ENCODE peak calls at places on chromosomes 11 and 22, in four cellular contexts. One of them, this sample, is unnamed.
A peak's percentile ranks its signal among the peaks of the same experiment; 100 is the strongest.

GRCh38 chr11:93844568-93844967 is 5.8 kb downstream of the VSTM5 start:
- DNase-seq in endothelial cell of umbilical vein: no peak
- DNase-seq in tibial nerve: no peak
- DNase-seq in fibroblast of lung: no peak
- DNase-seq in this sample: no peak

GRCh38 chr11:94150704-94151103 is 22.1 kb downstream of the PANX1 start:
- DNase-seq in fibroblast of lung: no peak
- DNase-seq in tibial nerve: no peak
- DNase-seq in endothelial cell of umbilical vein: no peak
- DNase-seq in this sample: no peak

GRCh38 chr22:49664371-49664881 is 163.2 kb downstream of the BRD1 start:
- DNase-seq in tibial nerve: no peak
- DNase-seq in fibroblast of lung: no peak
- DNase-seq in endothelial cell of umbilical vein: no peak
- DNase-seq in this sample: no peak

GRCh38 chr11:1304376-1304775 is 5.1 kb downstream of the TOLLIP start:
- DNase-seq in endothelial cell of umbilical vein: peak; percentile 44
- DNase-seq in tibial nerve: no peak
- DNase-seq in fibroblast of lung: peak; percentile 10
- DNase-seq in this sample: no peak

GRCh38 chr11:2304156-2305139 is 2.6 kb downstream of the TSPAN32 start:
- DNase-seq in endothelial cell of umbilical vein: no peak
- DNase-seq in fibroblast of lung: no peak
- DNase-seq in tibial nerve: no peak
- DNase-seq in this sample: no peak

GRCh38 chr22:26432619-26433311 is 3.7 kb downstream of the ASPHD2 start:
- DNase-seq in tibial nerve: no peak
- DNase-seq in fibroblast of lung: no peak
- DNase-seq in endothelial cell of umbilical vein: no peak
- DNase-seq in this sample: no peak

GRCh38 chr11:120908521-120909181 is 115.3 kb upstream of the TBCEL start:
- DNase-seq in tibial nerve: no peak
- DNase-seq in fibroblast of lung: peak; percentile 5
- DNase-seq in endothelial cell of umbilical vein: no peak
- DNase-seq in this sample: no peak

GRCh38 chr11:18367431-18367830 is 26.9 kb upstream of the LDHA start:
- DNase-seq in tibial nerve: no peak
- DNase-seq in endothelial cell of umbilical vein: no peak
- DNase-seq in fibroblast of lung: no peak
- DNase-seq in this sample: no peak

GRCh38 chr11:88384004-88384677 is 46.6 kb upstream of the CTSC start:
- DNase-seq in endothelial cell of umbilical vein: peak; percentile 64
- DNase-seq in fibroblast of lung: peak; percentile 83
- DNase-seq in tibial nerve: no peak
- DNase-seq in this sample: peak; percentile 19

GRCh38 chr11:28482666-28483065 is 374.5 kb downstream of the METTL15 start:
- DNase-seq in endothelial cell of umbilical vein: no peak
- DNase-seq in fibroblast of lung: no peak
- DNase-seq in tibial nerve: no peak
- DNase-seq in this sample: no peak

DNA sequence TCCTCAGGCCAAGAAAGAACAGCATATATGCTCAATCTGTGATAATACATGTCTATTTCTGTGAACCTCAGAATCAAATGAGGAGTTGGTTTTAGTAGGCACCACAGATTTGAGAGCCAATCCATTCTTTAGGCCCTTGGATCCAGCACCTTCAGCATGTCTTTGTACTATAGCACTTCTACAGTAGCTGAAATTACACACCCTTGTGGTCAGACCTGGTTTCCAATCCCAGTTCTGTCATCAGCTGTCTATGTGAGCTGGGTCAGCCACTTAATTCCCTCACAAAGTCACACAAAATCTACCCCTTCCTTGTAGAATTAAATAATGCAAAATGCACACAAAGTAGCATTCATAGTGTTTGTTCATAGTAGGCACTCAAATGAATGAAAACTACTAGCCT is 381.3 kb upstream of the LARGE1 start:
- DNase-seq in tibial nerve: no peak
- DNase-seq in endothelial cell of umbilical vein: no peak
- DNase-seq in fibroblast of lung: no peak
- DNase-seq in this sample: no peak
- TF ChIP-seq CTCF in tibial nerve: no peak
- TF ChIP-seq CTCF in endothelial cell of umbilical vein: no peak
- TF ChIP-seq CTCF in fibroblast of lung: no peak
- TF ChIP-seq CTCF in this sample: no peak

GRCh38 chr11:75279273-75279672 is 38.7 kb downstream of the TPBGL start:
- DNase-seq in tibial nerve: no peak
- DNase-seq in fibroblast of lung: peak; percentile 39
- DNase-seq in endothelial cell of umbilical vein: no peak
- DNase-seq in this sample: no peak

GRCh38 chr11:75283391-75283931 is 42.9 kb downstream of the TPBGL start:
- DNase-seq in endothelial cell of umbilical vein: no peak
- DNase-seq in tibial nerve: no peak
- DNase-seq in fibroblast of lung: no peak
- DNase-seq in this sample: no peak

GRCh38 chr11:75280227-75280671 is 39.7 kb downstream of the TPBGL start:
- DNase-seq in endothelial cell of umbilical vein: peak; percentile 87
- DNase-seq in fibroblast of lung: peak; percentile 42
- DNase-seq in tibial nerve: peak; percentile 62
- DNase-seq in this sample: peak; percentile 60

GRCh38 chr11:75281469-75282095 is 41.0 kb downstream of the TPBGL start:
- DNase-seq in tibial nerve: no peak
- DNase-seq in endothelial cell of umbilical vein: no peak
- DNase-seq in fibroblast of lung: no peak
- DNase-seq in this sample: no peak

DNA sequence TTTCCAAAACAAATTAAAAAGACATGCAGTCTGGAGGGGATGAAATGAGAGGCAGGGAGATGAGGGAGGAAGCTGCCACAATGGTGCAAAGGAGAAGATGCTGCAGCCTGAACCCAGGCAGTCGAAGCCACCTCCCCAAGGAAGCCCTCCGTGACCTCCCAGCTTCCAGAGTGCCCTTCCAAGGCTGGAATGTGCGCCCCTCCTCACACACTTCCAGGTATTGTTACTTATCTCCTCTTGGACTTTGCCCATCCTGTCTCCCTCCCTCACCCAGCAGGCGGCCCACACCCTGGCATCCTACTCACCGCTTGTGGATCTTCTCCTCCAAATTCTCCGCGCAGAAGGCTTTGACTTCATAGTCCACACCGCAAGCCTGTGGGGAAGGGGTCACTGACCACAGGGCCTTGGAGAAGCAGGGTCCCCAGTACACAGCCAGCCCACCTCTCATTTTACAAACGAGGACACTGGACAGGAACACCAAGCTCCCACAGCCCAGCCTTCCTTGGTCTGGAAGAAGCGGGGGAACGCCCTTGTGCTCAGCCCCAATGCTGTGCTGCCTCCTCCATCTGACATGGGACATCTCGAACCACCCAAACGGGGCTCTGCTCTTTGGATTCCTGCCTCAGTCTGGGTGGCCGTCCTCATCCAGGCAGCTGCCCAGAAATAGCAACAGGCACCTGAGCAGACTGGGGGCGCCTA is 40.3 kb downstream of the TPBGL start:
- DNase-seq in endothelial cell of umbilical vein: peak; percentile 58
- DNase-seq in tibial nerve: no peak
- DNase-seq in fibroblast of lung: no peak
- DNase-seq in this sample: no peak
- H3K36me3 ChIP-seq in endothelial cell of umbilical vein: peaks cover 10% of the 10 kb centered on the region
- H3K36me3 ChIP-seq in tibial nerve: no peaks in the 10 kb centered on the region
- H3K36me3 ChIP-seq in fibroblast of lung: peaks cover 2% of the 10 kb centered on the region
- H3K36me3 ChIP-seq in this sample: no peaks in the 10 kb centered on the region

DNA sequence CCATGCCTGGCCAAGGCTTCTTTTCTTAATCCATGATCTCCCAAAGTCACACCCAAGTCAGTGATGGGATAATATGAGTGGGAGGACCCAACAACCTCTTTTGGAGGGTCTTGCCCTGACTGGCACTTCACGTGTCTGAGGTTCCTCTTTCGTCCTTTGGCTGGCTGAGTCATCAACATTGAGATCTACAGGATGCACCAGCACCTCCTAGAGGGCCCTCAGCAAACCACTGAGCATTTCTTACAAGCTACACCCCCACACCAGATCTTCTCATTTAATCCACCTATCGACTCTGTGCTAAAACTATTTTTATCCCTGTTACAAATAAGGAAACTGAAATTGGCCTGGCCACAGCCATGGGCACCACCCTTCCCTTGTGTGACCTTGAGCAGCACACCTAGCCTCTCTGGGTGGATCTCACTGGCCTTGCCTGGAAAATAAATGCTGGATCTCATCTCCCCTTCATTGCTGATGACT is 63.4 kb downstream of the FLI1 start:
- DNase-seq in tibial nerve: no peak
- DNase-seq in fibroblast of lung: peak; percentile 19
- DNase-seq in endothelial cell of umbilical vein: peak; percentile 75
- DNase-seq in this sample: peak; percentile 77
- H3K4me3 ChIP-seq in tibial nerve: no peak overlapping the region
- H3K4me3 ChIP-seq in fibroblast of lung: no peak overlapping the region
- H3K4me3 ChIP-seq in endothelial cell of umbilical vein: no peak overlapping the region
- H3K4me3 ChIP-seq in this sample: no peak overlapping the region

GRCh38 chr11:111603633-111604130 is 1.4 kb downstream of the SIK2 start:
- DNase-seq in tibial nerve: no peak
- DNase-seq in endothelial cell of umbilical vein: peak; percentile 49
- DNase-seq in fibroblast of lung: no peak
- DNase-seq in this sample: no peak

GRCh38 chr11:111602865-111603632 is 800 bp downstream of the SIK2 start:
- DNase-seq in endothelial cell of umbilical vein: no peak
- DNase-seq in fibroblast of lung: peak; percentile 63
- DNase-seq in tibial nerve: no peak
- DNase-seq in this sample: peak; percentile 33

GRCh38 chr11:111601636-111601978 is 642 bp upstream of the SIK2 start:
- DNase-seq in fibroblast of lung: no peak
- DNase-seq in tibial nerve: no peak
- DNase-seq in endothelial cell of umbilical vein: no peak
- DNase-seq in this sample: no peak

GRCh38 chr11:111604392-111605009 is 2.3 kb downstream of the SIK2 start:
- DNase-seq in fibroblast of lung: peak; percentile 33
- DNase-seq in endothelial cell of umbilical vein: peak; percentile 79
- DNase-seq in tibial nerve: no peak
- DNase-seq in this sample: peak; percentile 34

GRCh38 chr11:111601979-111602864 is at the start of gene SIK2:
- DNase-seq in tibial nerve: peak; percentile 89
- DNase-seq in fibroblast of lung: peak; percentile 94
- DNase-seq in endothelial cell of umbilical vein: peak; percentile 95
- DNase-seq in this sample: peak; percentile 87
- TF ChIP-seq CTCF in tibial nerve: peak; percentile 94
- TF ChIP-seq CTCF in fibroblast of lung: peak; percentile 80
- TF ChIP-seq CTCF in endothelial cell of umbilical vein: peak; percentile 88
- TF ChIP-seq CTCF in this sample: peak; percentile 89

GRCh38 chr22:27895600-27895999 is 23.5 kb downstream of the PITPNB start:
- DNase-seq in fibroblast of lung: no peak
- DNase-seq in endothelial cell of umbilical vein: no peak
- DNase-seq in tibial nerve: no peak
- DNase-seq in this sample: no peak

GRCh38 chr22:27888310-27888709 is 30.7 kb downstream of the PITPNB start:
- DNase-seq in tibial nerve: no peak
- DNase-seq in endothelial cell of umbilical vein: no peak
- DNase-seq in fibroblast of lung: no peak
- DNase-seq in this sample: no peak

GRCh38 chr22:27896251-27896650 is 22.8 kb downstream of the PITPNB start:
- DNase-seq in fibroblast of lung: no peak
- DNase-seq in endothelial cell of umbilical vein: no peak
- DNase-seq in tibial nerve: no peak
- DNase-seq in this sample: no peak

GRCh38 chr22:27892064-27892463 is 27.0 kb downstream of the PITPNB start:
- DNase-seq in tibial nerve: no peak
- DNase-seq in endothelial cell of umbilical vein: no peak
- DNase-seq in fibroblast of lung: no peak
- DNase-seq in this sample: no peak

DNA sequence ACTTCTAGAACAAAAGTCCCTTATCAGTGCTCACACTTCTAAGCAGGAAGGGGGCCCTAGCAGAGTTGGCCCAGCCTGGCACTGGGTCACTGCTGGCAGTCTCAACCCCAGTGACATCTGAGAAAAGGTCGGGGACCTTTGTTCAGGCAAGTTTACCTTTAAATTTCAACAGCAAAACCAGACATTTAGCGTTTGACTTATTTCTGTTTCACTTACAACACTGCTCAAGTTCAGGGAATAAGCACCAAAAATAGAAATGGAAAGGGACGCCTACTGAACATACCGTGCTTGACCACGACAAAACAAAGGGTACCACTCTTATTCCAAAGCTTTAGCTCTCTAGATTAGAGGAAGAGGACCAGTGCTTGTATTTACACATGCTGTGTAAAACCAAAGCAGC is 26.2 kb downstream of the PITPNB start:
- DNase-seq in tibial nerve: no peak
- DNase-seq in endothelial cell of umbilical vein: no peak
- DNase-seq in fibroblast of lung: no peak
- DNase-seq in this sample: no peak
- H3K36me3 ChIP-seq in tibial nerve: peaks cover 24% of the 10 kb centered on the region
- H3K36me3 ChIP-seq in endothelial cell of umbilical vein: peaks cover 34% of the 10 kb centered on the region
- H3K36me3 ChIP-seq in fibroblast of lung: peaks cover 13% of the 10 kb centered on the region
- H3K36me3 ChIP-seq in this sample: peaks cover 79% of the 10 kb centered on the region

GRCh38 chr11:128519353-128519752 is 68.0 kb downstream of the ETS1 start:
- DNase-seq in endothelial cell of umbilical vein: no peak
- DNase-seq in fibroblast of lung: no peak
- DNase-seq in tibial nerve: no peak
- DNase-seq in this sample: no peak

GRCh38 chr11:128518493-128519207 is 68.7 kb downstream of the ETS1 start:
- DNase-seq in tibial nerve: no peak
- DNase-seq in fibroblast of lung: peak; percentile 64
- DNase-seq in endothelial cell of umbilical vein: no peak
- DNase-seq in this sample: no peak

GRCh38 chr11:128520886-128521696 is 66.3 kb downstream of the ETS1 start:
- DNase-seq in tibial nerve: no peak
- DNase-seq in fibroblast of lung: no peak
- DNase-seq in endothelial cell of umbilical vein: no peak
- DNase-seq in this sample: no peak

GRCh38 chr11:128521697-128522062 is 65.7 kb downstream of the ETS1 start:
- DNase-seq in fibroblast of lung: peak; percentile 37
- DNase-seq in endothelial cell of umbilical vein: no peak
- DNase-seq in tibial nerve: no peak
- DNase-seq in this sample: no peak

DNA sequence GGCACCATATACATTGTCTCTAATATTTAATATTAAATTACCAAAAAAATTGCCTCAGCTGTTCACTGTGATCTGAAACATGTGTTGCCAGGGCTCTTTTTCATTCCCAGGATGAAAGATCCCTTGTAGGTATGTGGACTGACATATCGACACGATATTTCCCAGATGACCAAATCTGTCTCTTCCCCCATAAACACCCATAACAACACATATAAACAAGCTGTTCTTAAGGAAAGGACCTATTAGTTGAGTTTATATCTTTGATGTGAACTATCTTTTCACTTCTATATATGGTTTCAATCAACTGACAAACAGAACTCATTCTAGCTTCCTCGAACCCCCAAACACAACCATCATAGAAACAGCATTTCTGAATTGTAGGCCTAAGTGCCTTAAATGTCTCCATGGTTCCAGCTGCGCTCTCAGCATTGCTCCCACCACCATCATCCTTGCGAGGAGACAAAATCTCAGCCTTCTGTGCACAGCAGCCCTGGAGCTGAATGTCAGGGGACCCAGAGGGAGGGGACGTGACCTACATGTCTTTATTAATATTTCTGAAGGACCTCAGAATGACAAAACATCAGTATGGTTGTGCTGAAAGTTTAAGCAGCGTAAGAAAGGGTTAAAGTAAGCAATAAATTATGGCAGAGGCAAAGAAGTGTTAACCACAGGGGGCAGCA is 67.0 kb downstream of the ETS1 start:
- DNase-seq in fibroblast of lung: no peak
- DNase-seq in endothelial cell of umbilical vein: no peak
- DNase-seq in tibial nerve: no peak
- DNase-seq in this sample: no peak
- H3K4me3 ChIP-seq in fibroblast of lung: peak overlapping the region; percentile 95
- H3K4me3 ChIP-seq in endothelial cell of umbilical vein: peak overlapping the region; percentile 97
- H3K4me3 ChIP-seq in tibial nerve: peak overlapping the region; percentile 96
- H3K4me3 ChIP-seq in this sample: peak overlapping the region; percentile 89

GRCh38 chr11:65315204-65315865 is 669 bp downstream of the CDC42EP2 start:
- DNase-seq in fibroblast of lung: peak; percentile 56
- DNase-seq in tibial nerve: peak; percentile 66
- DNase-seq in endothelial cell of umbilical vein: peak; percentile 82
- DNase-seq in this sample: peak; percentile 64
- TF ChIP-seq CTCF in fibroblast of lung: peak; percentile 76
- TF ChIP-seq CTCF in tibial nerve: peak; percentile 90
- TF ChIP-seq CTCF in endothelial cell of umbilical vein: peak; percentile 95
- TF ChIP-seq CTCF in this sample: peak; percentile 80